ENCODE peak calls at places on chromosomes 7 and 10, in six cellular contexts. J, I, K, M, G and P are unnamed samples.

GRCh38 chr7:132840197-132840596 is 241.7 kb downstream of the CHCHD3 start:
- DNase-seq in J (no peak), I (no peak), K (no peak), M (no peak), G (no peak), P (no peak)

GRCh38 chr10:9215121-9215520 is 1160.6 kb downstream of the GATA3 start:
- DNase-seq in J (no peak), I (no peak), K (no peak), M (no peak), G (no peak), P (no peak)

GRCh38 chr7:149171894-149172533 is 23.3 kb upstream of the ZNF282 start:
- DNase-seq in J (peak), I (no peak), K (no peak), M (no peak), G (no peak), P (no peak)

GRCh38 chr7:137000621-137001020 is 132.2 kb downstream of the CHRM2 start:
- DNase-seq in J (no peak), I (no peak), K (no peak), M (no peak), G (no peak), P (no peak)

GRCh38 chr7:19327011-19327410 is 181.8 kb upstream of the FERD3L start:
- DNase-seq in J (no peak), I (no peak), K (no peak), M (no peak), G (no peak), P (no peak)

GRCh38 chr10:34125702-34126101 is 689.4 kb downstream of the PARD3 start:
- DNase-seq in J (no peak), I (no peak), K (no peak), M (no peak), G (no peak), P (no peak)

GRCh38 chr7:11505471-11505870 is 326.5 kb downstream of the THSD7A start:
- DNase-seq in J (no peak), I (no peak), K (no peak), M (no peak), G (no peak), P (no peak)

GRCh38 chr7:155356323-155357105 is 58.8 kb downstream of the INSIG1 start:
- DNase-seq in J (peak), I (no peak), K (no peak), M (peak), G (no peak), P (no peak)

GRCh38 chr7:85716353-85716752 is 529.5 kb upstream of the SEMA3D start:
- DNase-seq in J (no peak), I (no peak), K (no peak), M (no peak), G (no peak), P (no peak)

GRCh38 chr10:123150229-123150985 is 2.5 kb downstream of the HMX2 start:
- DNase-seq in J (no peak), I (no peak), K (no peak), M (no peak), G (no peak), P (no peak)

GRCh38 chr7:26216044-26216443 is 14.5 kb downstream of the CBX3 start:
- DNase-seq in J (no peak), I (no peak), K (no peak), M (no peak), G (no peak), P (no peak)
- TF ChIP-seq POLR2AphosphoS5 in J (no peak), I (no peak), K (no peak), M (no peak), G (no peak), P (no peak)

GRCh38 chr7:16753932-16754571 is 497 bp downstream of the TSPAN13 start:
- DNase-seq in J (peak), I (peak), K (no peak), M (peak), G (no peak), P (no peak)
- TF ChIP-seq POLR2A in J (no peak), I (no peak), K (no peak), M (no peak), G (no peak), P (no peak)

DNA sequence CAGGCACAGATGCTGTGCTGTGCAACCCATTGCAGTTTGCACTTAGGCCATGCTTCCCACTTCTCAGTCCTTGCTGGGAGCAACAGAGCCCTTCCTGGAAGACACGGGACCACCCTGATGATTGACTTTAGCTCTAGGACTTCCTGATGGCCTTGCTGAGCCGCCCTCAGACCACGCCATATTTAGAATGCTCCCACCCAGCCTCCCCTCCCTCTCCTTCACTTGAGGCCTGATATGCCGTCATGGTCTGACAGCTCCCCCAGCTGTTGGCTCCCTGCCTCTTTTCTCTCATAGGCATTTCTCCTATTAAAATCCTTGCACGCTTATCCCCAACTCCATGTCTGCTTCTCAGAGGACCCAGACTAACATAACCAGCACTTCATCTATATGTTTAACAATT is 29.4 kb upstream of the GATAD1 start:
- DNase-seq in J (no peak), I (no peak), K (no peak), M (no peak), G (no peak), P (no peak)
- TF ChIP-seq TAF1 in J (no peak), I (no peak), K (no peak), M (no peak), G (no peak), P (no peak)

GRCh38 chr10:80079312-80079613 is 798 bp downstream of the TMEM254 start:
- DNase-seq in J (no peak), I (no peak), K (no peak), M (no peak), G (no peak), P (no peak)
- TF ChIP-seq POLR2AphosphoS5 in J (no peak), I (no peak), K (no peak), M (no peak), G (no peak), P (no peak)

GRCh38 chr7:236967-237366 is 44.6 kb downstream of the FAM20C start:
- DNase-seq in J (no peak), I (no peak), K (no peak), M (no peak), G (no peak), P (no peak)

GRCh38 chr7:235576-236395 is 43.4 kb downstream of the FAM20C start:
- DNase-seq in J (no peak), I (no peak), K (no peak), M (no peak), G (no peak), P (no peak)

GRCh38 chr7:234041-234711 is 41.8 kb downstream of the FAM20C start:
- DNase-seq in J (no peak), I (no peak), K (no peak), M (no peak), G (no peak), P (no peak)

GRCh38 chr7:233456-234035 is 41.2 kb downstream of the FAM20C start:
- DNase-seq in J (no peak), I (no peak), K (no peak), M (no peak), G (no peak), P (no peak)

GRCh38 chr7:234712-235553 is 42.6 kb downstream of the FAM20C start:
- DNase-seq in J (peak), I (no peak), K (no peak), M (no peak), G (no peak), P (no peak)
- TF ChIP-seq POLR2A in J (no peak), I (no peak), K (no peak), M (no peak), G (no peak), P (no peak)

DNA sequence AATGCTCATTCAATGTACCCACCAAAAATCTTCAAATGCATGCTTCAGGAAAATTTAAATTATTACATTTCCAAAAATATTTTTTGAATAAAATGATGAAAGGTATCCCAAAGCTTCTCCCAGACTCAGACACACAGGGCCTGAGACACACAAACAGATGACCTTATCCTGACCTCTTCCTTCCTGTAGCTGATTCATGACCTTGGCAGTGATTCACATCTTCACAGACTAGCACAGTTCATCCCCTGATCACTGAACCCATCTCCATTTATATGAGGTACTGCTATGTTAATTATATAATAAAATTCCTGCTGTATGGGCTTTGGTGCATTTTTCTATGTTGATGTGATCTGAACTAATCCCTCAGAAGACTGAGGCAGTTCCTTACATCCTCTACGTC is 265.0 kb upstream of the GLI3 start:
- DNase-seq in J (no peak), I (no peak), K (no peak), M (no peak), G (no peak), P (no peak)
- TF ChIP-seq TAF1 in J (no peak), I (no peak), K (no peak), M (no peak), G (no peak), P (no peak)

DNA sequence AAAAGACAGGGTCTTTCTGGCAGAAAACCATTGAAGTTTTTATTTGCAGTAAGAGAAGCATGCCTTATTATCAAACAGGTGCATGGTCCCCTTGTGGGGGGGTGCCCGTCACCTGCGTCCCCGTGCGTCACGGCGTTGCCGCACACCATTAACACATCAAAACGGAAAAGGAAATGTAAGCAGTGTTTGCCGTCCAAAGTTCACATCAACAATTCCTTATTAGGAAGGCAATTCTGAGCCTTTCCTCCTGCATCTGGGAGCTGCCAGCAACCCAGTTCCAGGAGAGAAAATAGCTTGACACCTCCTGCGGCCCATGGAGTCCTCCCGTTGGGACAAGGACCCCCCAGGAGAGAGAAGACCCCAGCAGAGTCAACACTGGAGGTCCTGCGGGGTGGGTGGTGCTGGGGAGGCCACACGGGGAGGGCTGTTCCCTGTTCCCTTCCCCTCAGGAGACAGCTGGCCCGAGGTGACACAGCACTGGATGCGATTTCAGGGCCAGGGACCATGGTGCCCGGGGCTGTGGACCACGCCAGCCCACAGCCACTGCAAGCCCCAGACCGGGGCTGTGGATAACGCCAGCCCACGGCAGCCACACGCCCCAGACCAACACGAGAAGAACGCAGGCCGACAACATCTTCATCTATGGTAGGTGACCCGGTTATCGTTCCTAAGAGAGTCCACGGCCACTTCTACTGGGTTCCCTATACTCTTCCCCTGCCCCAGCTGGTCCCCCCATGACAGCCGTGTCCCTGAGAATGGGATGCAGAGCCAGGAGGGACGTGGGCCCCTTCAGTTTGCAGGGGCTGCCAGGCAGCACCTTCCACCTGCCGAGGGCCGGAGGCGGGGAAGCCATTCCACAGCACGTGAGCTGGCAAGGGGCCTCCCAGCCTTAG is 39.4 kb downstream of the DIP2C start:
- DNase-seq in J (peak), I (no peak), K (no peak), M (no peak), G (no peak), P (no peak)
- TF ChIP-seq POLR2AphosphoS5 in J (peak), I (no peak), K (no peak), M (no peak), G (no peak), P (no peak)

DNA sequence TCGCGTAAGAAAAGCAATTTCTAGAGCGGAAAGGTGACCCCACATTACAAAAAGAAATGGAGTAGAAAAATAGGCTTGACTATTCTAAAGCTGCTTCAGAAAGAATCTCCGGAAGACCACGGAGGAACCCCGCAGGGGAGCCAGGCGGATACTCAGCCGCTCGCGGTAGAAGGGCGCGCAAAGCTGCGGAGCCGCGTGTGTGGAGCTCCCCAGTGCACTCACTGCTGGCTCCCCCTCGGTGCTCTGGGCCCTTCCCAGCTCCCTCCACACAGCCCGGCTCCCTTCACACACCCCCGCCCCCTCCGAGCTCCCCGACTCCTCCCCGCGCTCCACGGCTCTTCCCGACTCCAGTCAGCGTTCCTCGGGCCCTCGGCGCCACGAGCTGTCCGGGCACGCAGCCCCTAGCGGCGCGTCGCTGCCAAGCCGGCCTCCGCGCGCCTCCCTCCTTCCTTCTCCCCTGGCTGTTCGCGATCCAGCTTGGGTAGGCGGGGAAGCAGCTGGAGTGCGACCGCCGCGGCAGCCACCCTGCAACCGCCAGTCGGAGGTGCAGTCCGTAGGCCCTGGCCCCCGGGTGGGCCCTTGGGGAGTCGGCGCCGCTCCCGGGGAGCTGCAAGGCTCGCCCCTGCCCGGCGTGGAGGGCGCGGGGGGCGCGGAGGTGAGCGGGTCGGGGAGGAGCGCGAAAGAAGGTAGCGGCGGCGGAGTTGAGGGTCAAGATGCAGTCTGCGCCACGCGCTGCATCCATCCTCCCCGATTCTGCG is at the start of gene STEAP2:
- DNase-seq in J (peak), I (peak), K (no peak), M (peak), G (peak), P (peak)
- TF ChIP-seq POLR2A in J (peak), I (peak), K (no peak), M (no peak), G (no peak), P (no peak)